ENCODE peak calls at places on chromosomes 3 and 15, in nine cellular contexts. Q is stimulated activated CD8-positive, alpha-beta memory T cell treated with anti-CD3 and anti-CD28 coated beads, Interleukin-4, amount 100 ng/mL, for 4 hours; Y is fibroblast of villous mesenchyme; L is MM.1S; G is fibroblast of gingiva; I is activated CD4-positive, alpha-beta T cell treated with anti-CD3 and anti-CD28 coated beads for 4 hours; F is left lung; O is ELR; B is pons. D is an unnamed sample.

GRCh38 chr3:187367561-187368103 is 553 bp upstream of the RTP4 start:
- DNase-seq in Q (no peak), Y (no peak), L (no peak), G (no peak), I (peak), F (no peak), O (no peak), B (no peak), D (no peak)

GRCh38 chr3:11272913-11273574 is 847 bp downstream of the ATG7 start:
- DNase-seq in Q (no peak), Y (peak), L (no peak), G (no peak), I (no peak), F (no peak), O (peak), B (peak), D (no peak)

GRCh38 chr3:114157321-114157720 is 21.5 kb downstream of the DRD3 start:
- DNase-seq in Q (no peak), Y (no peak), L (no peak), G (no peak), I (no peak), F (no peak), O (no peak), B (peak), D (no peak)

GRCh38 chr15:63945838-63946298 is 100.4 kb downstream of the DAPK2 start:
- DNase-seq in Q (no peak), Y (no peak), L (no peak), G (no peak), I (no peak), F (peak), O (no peak), B (no peak), D (peak)

GRCh38 chr15:66288093-66288492 is 5.3 kb upstream of the DIS3L start:
- DNase-seq in Q (no peak), Y (no peak), L (no peak), G (no peak), I (no peak), F (no peak), O (no peak), B (no peak), D (no peak)

GRCh38 chr15:70199124-70199482 is 101.4 kb upstream of the TLE3 start:
- DNase-seq in Q (no peak), Y (no peak), L (no peak), G (no peak), I (no peak), F (no peak), O (no peak), B (no peak), D (no peak)

GRCh38 chr3:48268936-48269551 is 28.1 kb downstream of the ZNF589 start:
- DNase-seq in Q (peak), Y (peak), L (no peak), G (no peak), I (peak), F (no peak), O (no peak), B (no peak), D (no peak)

GRCh38 chr15:88613074-88613944 is 7.8 kb upstream of the AEN start:
- DNase-seq in Q (no peak), Y (no peak), L (no peak), G (no peak), I (no peak), F (no peak), O (peak), B (no peak), D (peak)

GRCh38 chr15:58506787-58507671 is 75.2 kb downstream of the LIPC start:
- DNase-seq in Q (no peak), Y (no peak), L (no peak), G (no peak), I (no peak), F (no peak), O (no peak), B (no peak), D (no peak)

GRCh38 chr3:12706504-12707253 is 42.8 kb upstream of the RAF1 start:
- DNase-seq in Q (peak), Y (peak), L (peak), G (peak), I (peak), F (peak), O (peak), B (peak), D (peak)

D was measured in H7.